ENCODE peak calls at places on chromosomes 1 and 21, in ten cellular contexts. L is GM23338, K is spleen, C is prostate gland, I is breast epithelium, U is suprapubic skin, P is HepG2, H is Panc1, S is endothelial cell of umbilical vein, R is transverse colon. F is an unnamed sample. For H3K4me1, the result is how much of the 10 kb centered on the place peaks cover.

GRCh38 chr1:243247901-243248300 is 7.2 kb downstream of the CEP170 start:
- DNase-seq in L (no peak), K (no peak), C (no peak), I (no peak), U (no peak), P (no peak), H (no peak), S (no peak), R (no peak), F (no peak)

GRCh38 chr1:207910678-207911354 is at the start of gene CD34:
- DNase-seq in L (peak), K (no peak), C (no peak), I (no peak), U (peak), P (no peak), H (no peak), S (peak), R (no peak), F (no peak)

GRCh38 chr1:93750946-93751345 is 69.3 kb upstream of the BCAR3 start:
- DNase-seq in L (no peak), K (no peak), C (no peak), I (no peak), U (no peak), P (no peak), H (no peak), S (no peak), R (no peak), F (no peak)

GRCh38 chr1:243850368-243851128 is 505 bp upstream of the AKT3 start:
- DNase-seq in L (peak), K (no peak), C (peak), I (peak), U (peak), P (peak), H (no peak), S (peak), R (peak), F (peak)

GRCh38 chr21:45551316-45551715 is 9.1 kb upstream of the SLC19A1 start:
- DNase-seq in L (no peak), K (peak), C (no peak), I (no peak), U (peak), P (no peak), H (peak), S (peak), R (no peak), F (no peak)

GRCh38 chr1:18266391-18266790 is 158.8 kb downstream of the IGSF21 start:
- DNase-seq in L (no peak), K (peak), C (no peak), I (no peak), U (no peak), P (no peak), H (no peak), S (no peak), R (no peak), F (no peak)

GRCh38 chr1:25774921-25775774 is 24.8 kb upstream of the SELENON start:
- DNase-seq in L (no peak), K (peak), C (no peak), I (no peak), U (no peak), P (no peak), H (no peak), S (no peak), R (peak), F (no peak)

GRCh38 chr1:241531195-241532172 is 694 bp upstream of the KMO start:
- DNase-seq in L (peak), K (no peak), C (no peak), I (no peak), U (no peak), P (peak), H (peak), S (peak), R (no peak), F (no peak)

GRCh38 chr1:11531314-11531870 is 52.4 kb downstream of the DISP3 start:
- DNase-seq in L (peak), K (peak), C (no peak), I (no peak), U (no peak), P (no peak), H (no peak), S (no peak), R (no peak), F (no peak)

GRCh38 chr1:17167041-17167782 is 37.7 kb upstream of the PADI1 start:
- DNase-seq in L (peak), K (no peak), C (no peak), I (no peak), U (no peak), P (no peak), H (no peak), S (no peak), R (no peak), F (no peak)

GRCh38 chr1:21931171-21932093 is 5.7 kb downstream of the HSPG2 start:
- DNase-seq in L (no peak), K (peak), C (no peak), I (no peak), U (no peak), P (peak), H (no peak), S (peak), R (peak), F (peak)

GRCh38 chr1:228982637-228983036 is 247.4 kb downstream of the RHOU start:
- DNase-seq in L (no peak), K (no peak), C (no peak), I (no peak), U (peak), P (peak), H (no peak), S (no peak), R (no peak), F (no peak)

GRCh38 chr1:237084399-237085077 is 42.6 kb downstream of the RYR2 start:
- DNase-seq in L (peak), K (no peak), C (no peak), I (no peak), U (no peak), P (no peak), H (no peak), S (no peak), R (no peak), F (no peak)

GRCh38 chr1:247370786-247371732 is 39.4 kb upstream of the ZNF496 start:
- DNase-seq in L (peak), K (no peak), C (no peak), I (no peak), U (no peak), P (no peak), H (no peak), S (no peak), R (peak), F (no peak)

GRCh38 chr1:247371801-247372259 is 40.2 kb upstream of the ZNF496 start:
- DNase-seq in L (no peak), K (no peak), C (no peak), I (no peak), U (no peak), P (no peak), H (no peak), S (no peak), R (no peak), F (no peak)

GRCh38 chr1:247376659-247377058 is 39.3 kb upstream of the NLRP3 start:
- DNase-seq in L (peak), K (no peak), C (no peak), I (no peak), U (no peak), P (no peak), H (no peak), S (no peak), R (no peak), F (no peak)

GRCh38 chr1:247375747-247376146 is 40.2 kb upstream of the NLRP3 start:
- DNase-seq in L (peak), K (no peak), C (no peak), I (no peak), U (no peak), P (no peak), H (no peak), S (no peak), R (no peak), F (no peak)

GRCh38 chr1:247373721-247374141 is 42.1 kb upstream of the ZNF496 start:
- DNase-seq in L (peak), K (peak), C (no peak), I (no peak), U (no peak), P (peak), H (no peak), S (peak), R (peak), F (peak)
- TF ChIP-seq POLR2AphosphoS5 in L (no peak), K (no peak), C (no peak), I (no peak), U (no peak), P (no peak), H (no peak), S (no peak), R (no peak), F (no peak)

GRCh38 chr1:234605493-234605982 is 4.4 kb downstream of the IRF2BP2 start:
- DNase-seq in L (no peak), K (no peak), C (no peak), I (no peak), U (no peak), P (no peak), H (no peak), S (no peak), R (no peak), F (no peak)

GRCh38 chr1:234604726-234605492 is 5.1 kb downstream of the IRF2BP2 start:
- DNase-seq in L (no peak), K (no peak), C (no peak), I (no peak), U (no peak), P (no peak), H (no peak), S (peak), R (no peak), F (no peak)

GRCh38 chr1:234606731-234607090 is 3.3 kb downstream of the IRF2BP2 start:
- DNase-seq in L (no peak), K (no peak), C (no peak), I (no peak), U (no peak), P (no peak), H (no peak), S (no peak), R (no peak), F (no peak)

GRCh38 chr1:234607091-234608025 is 2.6 kb downstream of the IRF2BP2 start:
- DNase-seq in L (peak), K (peak), C (no peak), I (no peak), U (no peak), P (peak), H (no peak), S (peak), R (peak), F (peak)

GRCh38 chr1:234605983-234606730 is 3.8 kb downstream of the IRF2BP2 start:
- DNase-seq in L (no peak), K (peak), C (no peak), I (no peak), U (no peak), P (peak), H (no peak), S (peak), R (peak), F (peak)
- TF ChIP-seq CTCF in L (no peak), K (no peak), C (no peak), I (no peak), U (no peak), P (no peak), H (peak), S (no peak), R (peak), F (no peak)

DNA sequence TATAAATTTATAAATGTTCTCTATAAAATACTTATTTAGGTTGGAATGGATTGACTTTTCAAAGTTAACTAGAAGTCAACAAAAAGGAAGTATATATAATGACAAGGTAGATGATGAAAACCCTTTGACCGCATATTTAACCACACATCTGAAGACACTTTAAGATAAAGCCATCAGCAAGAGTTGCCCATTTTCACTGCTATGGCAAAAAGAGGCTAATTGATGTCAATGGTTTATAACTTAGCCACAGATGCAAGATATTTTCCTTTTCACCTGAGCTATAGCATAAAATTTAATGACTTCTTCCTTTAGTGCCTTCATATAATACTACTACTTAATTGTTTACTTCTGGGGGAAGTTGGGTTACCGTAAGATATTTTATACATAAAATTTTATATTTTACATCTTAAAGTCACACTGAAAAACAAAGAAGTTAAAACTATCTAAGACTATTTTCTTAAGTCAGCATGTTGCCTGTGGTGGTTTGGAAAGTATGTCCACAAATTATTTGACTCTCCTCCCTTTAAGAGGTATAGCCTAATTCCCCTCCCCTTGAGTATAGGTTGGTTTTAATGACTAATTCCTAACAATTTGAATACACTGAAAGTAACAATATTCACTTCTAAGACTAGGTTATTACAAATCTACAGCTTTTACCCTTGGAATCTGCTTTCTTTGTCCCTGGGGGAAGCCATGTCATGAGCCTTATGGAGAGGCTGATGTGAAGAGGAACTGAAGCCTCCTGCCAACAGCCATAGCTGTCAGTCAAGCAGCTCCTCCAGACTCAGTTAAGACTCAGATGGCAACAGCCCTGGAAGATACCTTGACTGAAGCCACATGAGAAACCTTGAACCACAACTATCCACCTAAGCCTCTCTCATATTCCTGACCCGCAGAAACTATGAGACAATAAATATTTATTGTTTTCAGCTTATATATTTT is 40.3 kb upstream of the LRRC8B start:
- DNase-seq in L (no peak), K (no peak), C (no peak), I (no peak), U (no peak), P (no peak), H (no peak), S (no peak), R (no peak), F (no peak)
- H3K4me1 ChIP-seq in L (under half), K (under half), C (under half), I (under half), U (under half), P (under half), H (under half), S (under half), R (under half), F (under half)

GRCh38 chr1:206698011-206698410 is 13.3 kb downstream of the MAPKAPK2 start:
- DNase-seq in L (no peak), K (no peak), C (no peak), I (no peak), U (no peak), P (no peak), H (no peak), S (no peak), R (no peak), F (no peak)
- TF ChIP-seq POLR2AphosphoS5 in L (no peak), K (no peak), C (no peak), I (no peak), U (no peak), P (no peak), H (no peak), S (no peak), R (no peak), F (no peak)